ENCODE peak calls at places on chromosome 7, in four cellular contexts. O, Y, N and J are unnamed samples.

GRCh38 chr7:23012797-23013714 is 874 bp downstream of the HYCC1 start:
- DNase-seq in N (no peak), Y (peak), O (peak), J (no peak)

GRCh38 chr7:85162743-85163142 is 24.1 kb downstream of the SEMA3D start:
- DNase-seq in Y (peak), O (no peak), N (no peak), J (no peak)

GRCh38 chr7:96998333-96998732 is 7.0 kb upstream of the DLX6 start:
- DNase-seq in Y (no peak), O (no peak), N (no peak), J (no peak)

GRCh38 chr7:83677180-83677866 is 28.4 kb upstream of the SEMA3E start:
- DNase-seq in N (no peak), O (peak), Y (peak), J (no peak)

GRCh38 chr7:14836571-14837189 is 65.9 kb downstream of the DGKB start:
- DNase-seq in Y (peak), N (peak), O (no peak), J (no peak)

GRCh38 chr7:43658718-43659548 is 70.4 kb downstream of the COA1 start:
- DNase-seq in O (peak), N (no peak), Y (peak), J (no peak)

GRCh38 chr7:38748056-38748610 is 117.0 kb upstream of the AMPH start:
- DNase-seq in N (no peak), O (no peak), Y (no peak), J (no peak)

GRCh38 chr7:103031024-103031423 is 43.6 kb downstream of the FBXL13 start:
- DNase-seq in O (no peak), Y (no peak), N (no peak), J (no peak)

GRCh38 chr7:111132833-111133232 is 41.9 kb downstream of the LRRN3 start:
- DNase-seq in Y (peak), N (no peak), O (no peak), J (no peak)

GRCh38 chr7:37732253-37732652 is 48.7 kb downstream of the GPR141 start:
- DNase-seq in N (no peak), Y (peak), O (no peak), J (no peak)

GRCh38 chr7:147415991-147416390 is 1174.6 kb upstream of the C7orf33 start:
- DNase-seq in N (no peak), O (no peak), Y (no peak), J (no peak)

GRCh38 chr7:76383089-76383944 is 24.5 kb upstream of the YWHAG start:
- DNase-seq in O (no peak), N (no peak), Y (peak), J (no peak)

GRCh38 chr7:100705341-100705752 is 574 bp upstream of the POP7 start:
- DNase-seq in Y (peak), N (no peak), O (peak), J (peak)

GRCh38 chr7:587769-588168 is 68.1 kb upstream of the PDGFA start:
- DNase-seq in Y (no peak), O (no peak), N (no peak), J (no peak)

GRCh38 chr7:33048704-33049103 is 13.9 kb downstream of the NT5C3A start:
- DNase-seq in N (no peak), O (no peak), Y (no peak), J (no peak)

GRCh38 chr7:88686468-88687229 is 72.9 kb upstream of the ZNF804B start:
- DNase-seq in Y (no peak), N (no peak), O (no peak), J (no peak)

GRCh38 chr7:78139335-78139734 is 340.8 kb downstream of the PHTF2 start:
- DNase-seq in O (no peak), Y (peak), N (no peak), J (no peak)

GRCh38 chr7:135283959-135284638 is 50.5 kb downstream of the STRA8 start:
- DNase-seq in O (no peak), N (no peak), Y (no peak), J (no peak)

GRCh38 chr7:104852386-104852785 is 161.6 kb upstream of the KMT2E start:
- DNase-seq in N (no peak), O (no peak), Y (no peak), J (no peak)

GRCh38 chr7:86904949-86905834 is 154.3 kb downstream of the ELAPOR2 start:
- DNase-seq in O (no peak), Y (peak), N (no peak), J (no peak)

GRCh38 chr7:129771201-129771927 is 159.8 kb downstream of the NRF1 start:
- DNase-seq in Y (no peak), N (no peak), O (no peak), J (no peak)

GRCh38 chr7:7157177-7157886 is 25.0 kb upstream of the C1GALT1 start:
- DNase-seq in Y (peak), O (peak), N (no peak), J (peak)

GRCh38 chr7:46165281-46165680 is 244.2 kb upstream of the IGFBP3 start:
- DNase-seq in O (peak), Y (peak), N (no peak), J (no peak)

GRCh38 chr7:111744501-111745155 is 182.3 kb upstream of the IMMP2L start:
- DNase-seq in Y (peak), O (peak), N (no peak), J (no peak)

GRCh38 chr7:159143780-159144755 is 599 bp downstream of the VIPR2 start:
- DNase-seq in O (no peak), Y (no peak), N (no peak), J (no peak)

GRCh38 chr7:117211614-117212013 is 111.2 kb downstream of the WNT2 start:
- DNase-seq in O (no peak), N (no peak), Y (no peak), J (no peak)

GRCh38 chr7:5238500-5238899 is 44.2 kb upstream of the SLC29A4 start:
- DNase-seq in Y (no peak), N (no peak), O (no peak), J (no peak)

GRCh38 chr7:30276203-30276900 is 8.0 kb upstream of the ZNRF2 start:
- DNase-seq in Y (peak), O (peak), N (peak), J (peak)

GRCh38 chr7:50331564-50332208 is 27.2 kb downstream of the IKZF1 start:
- DNase-seq in O (no peak), Y (no peak), N (no peak), J (no peak)

GRCh38 chr7:117217121-117217520 is 105.7 kb downstream of the WNT2 start:
- DNase-seq in N (no peak), Y (no peak), O (no peak), J (no peak)

GRCh38 chr7:44959433-44959951 is 19.3 kb downstream of the MYO1G start:
- DNase-seq in Y (peak), N (no peak), O (no peak), J (no peak)

GRCh38 chr7:70092314-70093303 is 494.3 kb downstream of the AUTS2 start:
- DNase-seq in O (no peak), N (peak), Y (peak), J (no peak)

GRCh38 chr7:87702326-87702725 is 74.1 kb downstream of the RUNDC3B start:
- DNase-seq in O (peak), N (no peak), Y (peak), J (no peak)

GRCh38 chr7:99031496-99031895 is 112.4 kb downstream of the SMURF1 start:
- DNase-seq in O (no peak), N (no peak), Y (no peak), J (no peak)

GRCh38 chr7:132609906-132610520 is 33.7 kb upstream of the PLXNA4 start:
- DNase-seq in N (no peak), O (no peak), Y (no peak), J (no peak)

GRCh38 chr7:44375236-44375699 is 49.9 kb upstream of the CAMK2B start:
- DNase-seq in N (no peak), Y (no peak), O (no peak), J (no peak)

GRCh38 chr7:80642871-80643270 is 4.4 kb downstream of the CD36 start:
- DNase-seq in N (no peak), O (no peak), Y (peak), J (no peak)

GRCh38 chr7:157253850-157254249 is 83.0 kb upstream of the DNAJB6 start:
- DNase-seq in N (peak), O (no peak), Y (no peak), J (no peak)